ENCODE peak calls at places on chromosomes 12 and 14, in seven cellular contexts. E is PC-3, X is hepatocyte, B is PC-9, L is SK-N-SH, W is OCI-LY7, D is GM23338. U is an unnamed sample. For H4K20me1 and H3K9me2, the result is how much of the 10 kb centered on the place peaks cover.

GRCh38 chr14:67411820-67412421 is at the start of gene PLEK2:
- DNase-seq in D (peak), L (peak), X (peak), B (peak), E (peak), W (no peak), U (no peak)

GRCh38 chr14:93994919-93995682 is 2.0 kb upstream of the CCDC197 start:
- DNase-seq in B (peak), X (no peak), E (peak), L (no peak), D (peak), W (no peak), U (no peak)

GRCh38 chr12:6352198-6353173 is 10.6 kb upstream of the TNFRSF1A start:
- DNase-seq in L (no peak), E (no peak), D (no peak), W (peak), X (no peak), B (no peak), U (no peak)

GRCh38 chr14:71206123-71206522 is 298.9 kb downstream of the PCNX1 start:
- DNase-seq in L (no peak), E (no peak), W (no peak), B (no peak), D (no peak), X (no peak), U (no peak)

GRCh38 chr12:121590476-121591143 is 9.8 kb upstream of the KDM2B start:
- DNase-seq in W (peak), X (no peak), B (no peak), L (no peak), E (no peak), D (peak), U (peak)

GRCh38 chr14:46306267-46306666 is 345.3 kb downstream of the RPL10L start:
- DNase-seq in E (no peak), L (no peak), X (no peak), B (no peak), D (peak), W (no peak), U (no peak)

GRCh38 chr14:103223818-103224352 is 100.6 kb downstream of the TNFAIP2 start:
- DNase-seq in X (no peak), E (no peak), W (no peak), D (no peak), B (no peak), L (no peak), U (no peak)

GRCh38 chr14:90060965-90061848 is 587 bp upstream of the KCNK13 start:
- DNase-seq in W (no peak), X (no peak), E (no peak), D (peak), L (peak), B (no peak), U (no peak)

GRCh38 chr12:108801736-108802665 is 55.4 kb downstream of the SSH1 start:
- DNase-seq in B (no peak), X (peak), L (no peak), D (peak), E (peak), W (no peak), U (no peak)

GRCh38 chr12:1185460-1186182 is 194.6 kb downstream of the ERC1 start:
- DNase-seq in W (no peak), L (no peak), B (no peak), E (no peak), D (no peak), X (no peak), U (peak)

GRCh38 chr14:35201066-35201465 is 78.7 kb downstream of the PRORP start:
- DNase-seq in W (peak), E (no peak), D (no peak), X (no peak), B (no peak), L (no peak), U (no peak)

GRCh38 chr12:30425445-30425844 is 270.2 kb downstream of the IPO8 start:
- DNase-seq in L (no peak), B (no peak), E (no peak), W (no peak), D (peak), X (no peak), U (no peak)

GRCh38 chr14:91872517-91873470 is 5.5 kb upstream of the TC2N start:
- DNase-seq in B (peak), W (peak), D (no peak), E (peak), L (no peak), X (no peak), U (no peak)

GRCh38 chr12:31728289-31728916 is 418 bp downstream of the AMN1 start:
- DNase-seq in D (peak), X (peak), B (no peak), W (peak), L (peak), E (no peak), U (no peak)

GRCh38 chr12:75086086-75087038 is 123.3 kb downstream of the KCNC2 start:
- DNase-seq in B (no peak), W (no peak), E (no peak), L (no peak), X (peak), D (no peak), U (no peak)

GRCh38 chr12:51441583-51441982 is 17.0 kb downstream of the SLC4A8 start:
- DNase-seq in D (no peak), B (no peak), X (peak), W (no peak), L (no peak), E (no peak), U (no peak)

DNA sequence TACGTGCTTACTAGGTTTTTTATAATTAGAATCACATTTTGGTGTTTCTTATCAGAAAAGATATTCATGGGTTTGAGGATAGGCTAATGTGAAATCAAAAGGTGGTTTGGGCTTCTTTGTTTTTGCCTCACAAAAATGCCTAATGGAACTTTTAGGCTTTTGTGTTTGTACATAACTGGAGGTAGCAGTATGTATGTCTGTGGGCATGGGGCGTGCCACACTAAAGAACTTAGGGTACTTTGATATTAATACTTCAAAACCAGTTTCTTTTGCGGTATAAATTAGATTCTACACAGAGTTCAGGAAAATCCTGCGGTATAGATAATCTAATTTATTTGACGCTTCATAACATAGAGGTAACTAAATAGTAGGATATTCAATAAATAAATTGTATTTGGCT is 1.9 kb downstream of the ETV6 start:
- DNase-seq in B (no peak), L (no peak), D (no peak), X (no peak), E (no peak), W (no peak), U (no peak)
- H4K20me1 ChIP-seq in B (under half), L (under half), D (under half), X (under half), E (under half), W (under half), U (under half)

GRCh38 chr12:46256942-46257341 is 11.9 kb downstream of the SLC38A1 start:
- DNase-seq in W (no peak), D (no peak), B (no peak), X (no peak), L (no peak), E (no peak), U (no peak)

GRCh38 chr12:46259713-46260112 is 9.1 kb downstream of the SLC38A1 start:
- DNase-seq in E (no peak), D (no peak), L (no peak), B (no peak), X (no peak), W (no peak), U (no peak)

GRCh38 chr12:46259071-46259470 is 9.8 kb downstream of the SLC38A1 start:
- DNase-seq in B (peak), X (no peak), L (no peak), E (peak), D (no peak), W (no peak), U (no peak)

GRCh38 chr12:46260153-46260912 is 8.5 kb downstream of the SLC38A1 start:
- DNase-seq in B (peak), W (no peak), X (peak), E (peak), L (no peak), D (peak), U (no peak)

DNA sequence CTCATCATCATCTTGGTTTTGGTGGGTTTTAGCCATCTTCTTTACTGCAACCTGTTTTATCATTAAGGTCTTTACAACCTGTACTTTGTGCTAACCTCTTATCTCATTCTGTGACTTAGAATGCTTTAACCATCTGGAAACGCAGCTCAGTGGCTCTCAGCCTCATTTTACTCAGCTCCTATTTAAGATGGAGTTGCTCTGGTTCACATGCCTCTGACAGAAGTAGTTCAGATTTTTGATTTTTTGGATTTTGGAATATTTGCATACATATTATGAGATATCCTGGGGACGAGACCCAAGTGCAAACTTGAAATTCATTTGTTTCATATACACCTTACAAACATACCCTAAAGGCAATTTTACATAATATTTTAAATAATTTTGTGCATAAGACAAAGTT is 10.7 kb downstream of the SLC38A1 start:
- DNase-seq in X (no peak), W (no peak), L (no peak), E (no peak), B (no peak), D (no peak), U (no peak)
- H3K9me2 ChIP-seq in X (under half), W (under half), L (under half), E (under half), B (under half), D (under half), U (under half)

DNA sequence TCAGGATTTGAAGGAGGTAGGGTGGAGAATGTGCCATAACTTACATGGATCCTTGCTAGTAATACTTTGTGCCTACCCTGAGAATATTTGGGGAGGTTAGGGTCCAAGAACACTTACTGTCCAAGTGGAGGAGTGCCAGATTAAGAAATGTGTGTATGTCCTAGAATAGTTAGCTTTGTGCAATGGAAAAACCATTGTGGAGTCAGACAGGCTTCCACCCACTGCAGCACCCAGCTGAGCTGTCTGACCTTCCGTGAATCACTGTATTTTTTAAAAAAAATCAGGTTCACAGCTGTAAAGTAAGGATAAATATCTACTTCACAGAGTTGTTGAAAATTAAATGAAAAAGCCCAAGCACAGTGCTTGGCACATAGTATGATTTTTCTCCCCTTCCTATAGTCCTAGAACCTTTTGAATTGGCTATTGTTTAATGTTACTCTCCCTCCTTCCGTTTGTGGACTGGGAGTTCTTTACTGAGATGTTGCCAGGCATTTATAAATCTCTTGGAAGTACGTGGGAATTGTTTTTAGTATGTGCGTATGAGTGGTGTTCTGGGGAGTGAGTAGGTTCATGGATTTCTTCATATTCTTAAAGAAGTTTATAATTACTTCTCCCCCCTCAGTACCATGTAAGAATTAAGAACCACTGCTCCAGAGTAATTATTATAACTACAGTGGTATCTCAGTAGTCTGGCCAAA is 9.2 kb downstream of the RAB21 start:
- DNase-seq in X (no peak), W (no peak), L (no peak), D (no peak), B (no peak), E (no peak), U (no peak)
- H4K20me1 ChIP-seq in X (half or more), W (under half), L (under half), D (under half), B (under half), E (under half), U (under half)

GRCh38 chr14:64561631-64562030 is 11.9 kb downstream of the PPP1R36 start:
- DNase-seq in X (no peak), L (no peak), E (no peak), W (no peak), B (peak), D (no peak), U (no peak)
- H3K9me2 ChIP-seq in X (under half), L (under half), E (under half), W (under half), B (under half), D (under half), U (under half)

GRCh38 chr12:66724616-66725015 is 45.7 kb upstream of the GRIP1 start:
- DNase-seq in D (no peak), E (no peak), X (no peak), L (no peak), B (no peak), W (no peak), U (no peak)
- H4K20me1 ChIP-seq in D (under half), E (under half), X (under half), L (under half), B (under half), W (under half), U (under half)

GRCh38 chr12:89418228-89418910 is 66.1 kb upstream of the DUSP6 start:
- DNase-seq in W (no peak), E (no peak), L (no peak), B (no peak), D (no peak), X (no peak), U (no peak)
- H3K9me2 ChIP-seq in W (under half), E (under half), L (under half), B (under half), D (under half), X (under half), U (under half)

U was measured in MM.1S.